ENCODE peak calls at places on chromosomes 13 and 19, in four cellular contexts. G, U, O and P are unnamed samples.

GRCh38 chr19:45591004-45591637 is 6.5 kb upstream of the OPA3 start:
- DNase-seq in G (peak), U (peak), O (no peak), P (no peak)

GRCh38 chr19:20238025-20238623 is 71.1 kb downstream of the ZNF486 start:
- DNase-seq in G (peak), U (peak), O (peak), P (peak)

GRCh38 chr13:113078895-113079720 is 26.5 kb upstream of the F7 start:
- DNase-seq in G (no peak), U (no peak), O (no peak), P (no peak)

GRCh38 chr19:10043286-10043927 is 30.1 kb downstream of the RDH8 start:
- DNase-seq in G (peak), U (no peak), O (peak), P (no peak)

GRCh38 chr19:8611391-8611883 is 922 bp upstream of the ADAMTS10 start:
- DNase-seq in G (no peak), U (no peak), O (no peak), P (no peak)

GRCh38 chr19:42132030-42132628 is at the start of gene POU2F2:
- DNase-seq in G (no peak), U (peak), O (no peak), P (no peak)

GRCh38 chr19:1411255-1412191 is 4.1 kb downstream of the DAZAP1 start:
- DNase-seq in G (peak), U (no peak), O (no peak), P (no peak)

GRCh38 chr19:41083516-41083915 is 4.7 kb upstream of the CYP2A13 start:
- DNase-seq in G (no peak), U (no peak), O (no peak), P (no peak)

GRCh38 chr13:112961457-112962369 is 7.3 kb upstream of the MCF2L start:
- DNase-seq in G (no peak), U (no peak), O (no peak), P (no peak)

DNA sequence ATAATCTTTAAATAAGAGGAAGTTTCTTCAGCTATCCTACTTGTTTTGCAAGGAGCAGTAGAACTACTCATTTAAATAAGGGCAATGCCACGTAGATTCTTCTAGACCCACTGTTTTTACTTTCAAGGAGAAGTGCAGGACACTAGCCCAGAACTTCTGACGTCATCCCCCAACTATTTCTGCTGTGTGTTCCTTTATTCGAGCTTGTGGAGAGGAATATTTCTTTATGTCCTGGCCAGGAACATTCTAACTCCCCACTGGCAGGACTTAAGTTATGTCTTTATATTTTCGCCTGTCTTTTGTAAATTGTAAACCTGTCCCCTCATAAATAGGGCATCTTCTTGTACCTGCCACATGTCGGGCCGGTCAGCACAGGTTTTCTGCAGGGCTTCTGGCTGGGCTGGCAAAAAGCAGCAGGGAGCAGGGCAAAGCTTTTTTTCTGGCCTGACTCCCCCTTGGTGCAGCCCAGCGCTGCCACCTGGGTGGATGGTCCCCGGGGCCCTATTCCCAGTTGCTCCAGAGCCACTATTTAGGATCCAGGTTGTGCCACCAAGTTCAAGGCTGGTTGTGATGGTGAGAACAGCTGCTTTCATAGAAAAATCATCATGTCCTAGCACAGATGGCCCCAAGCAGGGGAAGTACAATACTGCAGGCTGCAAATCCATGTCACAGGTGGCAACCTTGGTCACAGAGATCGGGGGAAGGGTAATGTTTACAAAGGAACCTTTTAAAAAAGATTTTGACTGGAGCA is 1.8 kb downstream of the MBNL2 start:
- DNase-seq in G (peak), U (peak), O (peak), P (no peak)
- H4K91ac ChIP-seq in G (peak), U (no peak), O (no peak), P (no peak)

GRCh38 chr13:50081106-50081898 is 66.1 kb downstream of the KCNRG start:
- DNase-seq in G (no peak), U (peak), O (no peak), P (no peak)
- H3K23ac ChIP-seq in G (peak), U (no peak), O (peak), P (no peak)

GRCh38 chr19:13240312-13241022 is 90.3 kb downstream of the IER2 start:
- DNase-seq in G (no peak), U (no peak), O (no peak), P (no peak)
- H4K91ac ChIP-seq in G (no peak), U (no peak), O (no peak), P (peak)

DNA sequence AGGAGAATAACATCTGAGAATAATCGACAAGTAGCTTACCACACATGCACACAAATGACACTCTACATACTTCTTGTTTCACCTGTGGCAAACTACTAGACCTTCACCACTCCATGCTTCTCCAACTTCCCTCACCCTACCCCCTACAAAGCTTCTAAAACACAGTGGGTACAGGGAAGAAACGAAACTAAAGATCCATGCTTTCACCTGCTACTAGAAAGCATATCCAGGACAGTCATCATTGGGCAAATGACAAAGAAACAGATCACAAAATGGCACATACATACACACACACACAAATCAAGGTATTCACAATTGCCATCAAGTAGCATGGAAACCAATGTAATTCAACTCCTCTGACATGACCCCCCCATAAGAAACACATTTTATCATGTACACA is 10.6 kb downstream of the BRD4 start:
- DNase-seq in G (no peak), U (no peak), O (no peak), P (no peak)
- H3K23ac ChIP-seq in G (no peak), U (no peak), O (no peak), P (no peak)

GRCh38 chr19:16446108-16447014 is 25.4 kb downstream of the EPS15L1 start:
- DNase-seq in G (peak), U (no peak), O (no peak), P (no peak)
- H4K91ac ChIP-seq in G (peak), U (no peak), O (no peak), P (no peak)

GRCh38 chr19:38956264-38956663 is 19.3 kb downstream of the FBXO17 start:
- DNase-seq in G (no peak), U (no peak), O (no peak), P (no peak)
- H3K23ac ChIP-seq in G (no peak), U (no peak), O (no peak), P (no peak)

DNA sequence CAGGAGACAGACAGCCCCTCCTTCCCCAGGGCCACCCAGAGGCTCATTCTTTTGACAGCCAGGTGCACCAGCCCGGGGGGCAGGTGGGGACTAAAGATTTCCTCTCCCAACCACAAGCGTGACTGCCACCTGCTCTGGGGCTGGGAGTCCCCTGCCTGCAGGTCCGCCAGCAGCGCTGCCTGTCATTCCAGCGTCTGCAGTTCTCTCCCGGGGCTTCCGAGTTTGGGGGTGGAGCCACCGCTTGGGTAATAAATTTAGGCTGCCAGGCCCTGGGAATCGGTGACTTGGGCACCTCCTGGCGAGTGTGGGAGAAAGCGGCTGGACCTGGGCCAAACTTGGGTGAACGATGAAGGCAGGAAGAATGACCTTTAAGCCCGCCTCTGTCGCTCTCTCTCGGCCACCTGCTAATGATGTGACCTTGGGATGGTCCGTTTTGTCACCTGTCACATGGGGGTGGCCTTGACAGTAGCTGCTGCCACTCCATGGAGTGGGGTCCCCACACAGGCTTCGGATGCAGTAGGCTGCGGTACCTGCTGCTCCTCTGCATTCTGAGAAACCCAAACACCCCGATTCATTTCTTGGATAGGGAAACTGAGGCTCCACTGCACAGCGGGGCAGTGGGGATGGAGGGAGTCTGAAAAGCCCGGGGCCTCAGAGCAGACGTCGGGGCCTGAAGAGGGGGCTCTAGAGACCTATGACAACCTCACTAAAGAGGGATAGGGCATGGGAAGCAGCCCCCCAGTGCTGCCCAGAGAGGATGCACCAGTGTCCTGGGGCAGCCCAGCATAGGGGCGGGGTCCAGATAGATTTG is 12.8 kb downstream of the FUT6 start:
- DNase-seq in G (no peak), U (peak), O (peak), P (no peak)
- H4K91ac ChIP-seq in G (no peak), U (no peak), O (no peak), P (no peak)